ENCODE peak calls at places on chromosome 11, in five cellular contexts. Y is astrocyte of the spinal cord, V is HFFc6, H is fibroblast of pulmonary artery, W is DMS 273 treated with DMSO at 0.1 percent for 48 hours. Q is an unnamed sample.

GRCh38 chr11:126484266-126484665 is 128.8 kb downstream of the ST3GAL4 start:
- DNase-seq in H (peak; percentile 26), V (peak; percentile 80), W (no peak), Y (peak; percentile 76), Q (peak; percentile 59)

GRCh38 chr11:4092031-4092430 is 2.6 kb upstream of the RRM1 start:
- DNase-seq in W (no peak), V (no peak), Y (no peak), H (no peak), Q (no peak)

GRCh38 chr11:82701847-82702520 is 31.7 kb downstream of the FAM181B start:
- DNase-seq in V (peak; percentile 30), Y (peak; percentile 45), H (peak; percentile 48), W (no peak), Q (peak; percentile 57)

GRCh38 chr11:111793863-111794262 is 27.7 kb upstream of the PPP2R1B start:
- DNase-seq in V (peak; percentile 99), H (no peak), W (no peak), Y (peak; percentile 54), Q (no peak)

GRCh38 chr11:12213920-12214319 is 103.5 kb downstream of the MICAL2 start:
- DNase-seq in V (peak; percentile 25), H (peak; percentile 52), W (no peak), Y (no peak), Q (no peak)

GRCh38 chr11:130476200-130476921 is 27.9 kb downstream of the ADAMTS15 start:
- DNase-seq in H (no peak), W (no peak), V (no peak), Y (no peak), Q (peak; percentile 39)

GRCh38 chr11:107397357-107397756 is 60.3 kb downstream of the CWF19L2 start:
- DNase-seq in H (no peak), Y (no peak), V (no peak), W (no peak), Q (peak; percentile 2)

GRCh38 chr11:1752907-1753425 is 2.6 kb upstream of the IFITM10 start:
- DNase-seq in H (no peak), V (no peak), Y (no peak), W (no peak), Q (no peak)

GRCh38 chr11:12944889-12945288 is 64.2 kb upstream of the RASSF10 start:
- DNase-seq in Y (no peak), W (no peak), V (no peak), H (no peak), Q (no peak)

GRCh38 chr11:128716231-128716630 is 22.4 kb downstream of the FLI1 start:
- DNase-seq in Y (peak; percentile 55), H (no peak), W (no peak), V (no peak), Q (no peak)

GRCh38 chr11:75740681-75741080 is 23.0 kb downstream of the MOGAT2 start:
- DNase-seq in V (no peak), Y (no peak), W (no peak), H (no peak), Q (no peak)

GRCh38 chr11:121636341-121637176 is 183.8 kb upstream of the SORL1-AS1 start:
- DNase-seq in V (no peak), Y (no peak), H (no peak), W (no peak), Q (no peak)

GRCh38 chr11:118984825-118985224 is 13.1 kb upstream of the CENATAC start:
- DNase-seq in W (no peak), V (no peak), H (no peak), Y (no peak), Q (no peak)

GRCh38 chr11:125064070-125064469 is 965 bp downstream of the SLC37A2 start:
- DNase-seq in V (no peak), H (no peak), Y (no peak), W (no peak), Q (no peak)

GRCh38 chr11:3905080-3905953 is 49.9 kb downstream of the STIM1 start:
- DNase-seq in H (peak; percentile 86), W (no peak), Y (peak; percentile 58), V (peak; percentile 51), Q (no peak)

GRCh38 chr11:61489833-61490585 is 18.5 kb upstream of the LRRC10B start:
- DNase-seq in W (no peak), H (peak; percentile 22), Y (no peak), V (no peak), Q (peak; percentile 71)

GRCh38 chr11:134634897-134635831 is 223.1 kb upstream of the B3GAT1 start:
- DNase-seq in Y (no peak), V (no peak), W (no peak), H (no peak), Q (no peak)

GRCh38 chr11:124415356-124415923 is 9.2 kb downstream of the OR8B4 start:
- DNase-seq in W (peak; percentile 1), H (peak; percentile 79), Y (peak; percentile 64), V (peak; percentile 29), Q (peak; percentile 38)

GRCh38 chr11:9385288-9385902 is 943 bp downstream of the IPO7 start:
- DNase-seq in V (no peak), Y (no peak), W (no peak), H (no peak), Q (no peak)

GRCh38 chr11:60887531-60887930 is 18.9 kb downstream of the PRPF19 start:
- DNase-seq in H (peak; percentile 73), V (peak; percentile 53), Y (peak; percentile 65), W (peak; percentile 64), Q (peak; percentile 63)

GRCh38 chr11:67584205-67584880 is 731 bp downstream of the GSTP1 start:
- DNase-seq in V (peak; percentile 48), H (peak; percentile 60), Y (peak; percentile 48), W (no peak), Q (peak; percentile 45)

GRCh38 chr11:128739589-128739988 is 45.7 kb downstream of the FLI1 start:
- DNase-seq in W (no peak), V (no peak), Y (no peak), H (no peak), Q (no peak)

GRCh38 chr11:86816251-86816726 is 15.9 kb downstream of the PRSS23 start:
- DNase-seq in V (peak; percentile 56), Y (peak; percentile 61), H (peak; percentile 84), W (no peak), Q (peak; percentile 52)

GRCh38 chr11:4123218-4123617 is 28.6 kb downstream of the RRM1 start:
- DNase-seq in V (no peak), Y (no peak), H (no peak), W (no peak), Q (no peak)

GRCh38 chr11:74311352-74311926 is at the start of gene P4HA3:
- DNase-seq in Y (peak; percentile 55), H (peak; percentile 63), W (no peak), V (no peak), Q (no peak)

GRCh38 chr11:24762076-24762475 is 265.2 kb downstream of the LUZP2 start:
- DNase-seq in W (no peak), V (no peak), H (no peak), Y (no peak), Q (no peak)

GRCh38 chr11:36818410-36818809 is 220.4 kb upstream of the RAG2 start:
- DNase-seq in V (no peak), H (no peak), Y (no peak), W (no peak), Q (no peak)

GRCh38 chr11:27699242-27699925 is 871 bp downstream of the BDNF start:
- DNase-seq in V (no peak), H (peak; percentile 58), Y (peak; percentile 40), W (no peak), Q (no peak)

GRCh38 chr11:70233511-70233919 is 30.4 kb downstream of the FADD start:
- DNase-seq in W (no peak), V (peak; percentile 88), Y (peak; percentile 86), H (peak; percentile 83), Q (no peak)

GRCh38 chr11:5280582-5281102 is 10.9 kb upstream of the HBE1 start:
- DNase-seq in Y (peak; percentile 99), H (peak; percentile 98), V (peak; percentile 99), W (peak; percentile 16), Q (peak; percentile 93)

GRCh38 chr11:76152741-76153608 is 53.3 kb downstream of the WNT11 start:
- DNase-seq in W (no peak), V (no peak), H (no peak), Y (no peak), Q (no peak)

GRCh38 chr11:111696556-111696955 is 69.6 kb downstream of the PPP2R1B start:
- DNase-seq in H (peak; percentile 49), Y (peak; percentile 35), W (no peak), V (peak; percentile 55), Q (no peak)

GRCh38 chr11:14242198-14242597 is 116.8 kb downstream of the RRAS2 start:
- DNase-seq in V (no peak), W (no peak), H (no peak), Y (no peak), Q (no peak)

GRCh38 chr11:118438314-118438931 is 2.1 kb downstream of the KMT2A start:
- DNase-seq in V (peak; percentile 84), Y (peak; percentile 80), H (peak; percentile 86), W (no peak), Q (peak; percentile 79)

GRCh38 chr11:102886999-102887398 is 12.2 kb upstream of the MMP12 start:
- DNase-seq in W (no peak), H (no peak), Y (no peak), V (no peak), Q (peak; percentile 60)

Q was measured in myocyte.